ENCODE peak calls at places on chromosome 12, in ten cellular contexts. E is lower lobe of right lung, H is thyroid gland, Y is Karpas-422, A is esophagus squamous epithelium, R is endothelial cell of umbilical vein, D is transverse colon, W is IMR-90, G is neuronal stem cell, C is mammary epithelial cell. Q is an unnamed sample.

GRCh38 chr12:99059824-99060526 is 414.9 kb downstream of the APAF1 start:
- DNase-seq in E (no peak), H (no peak), Y (no peak), A (no peak), R (no peak), D (no peak), W (no peak), G (peak; percentile 12), C (no peak), Q (no peak)

GRCh38 chr12:32084017-32084688 is 22.5 kb upstream of the BICD1 start:
- DNase-seq in E (no peak), H (peak; percentile 29), Y (no peak), A (no peak), R (no peak), D (no peak), W (no peak), G (no peak), C (no peak), Q (no peak)

GRCh38 chr12:132527186-132527882 is 37.4 kb downstream of the FBRSL1 start:
- DNase-seq in E (no peak), H (no peak), Y (no peak), A (no peak), R (no peak), D (no peak), W (no peak), G (no peak), C (no peak), Q (no peak)

GRCh38 chr12:100986595-100987547 is 192.3 kb downstream of the ANO4 start:
- DNase-seq in E (no peak), H (no peak), Y (no peak), A (no peak), R (peak; percentile 2), D (no peak), W (peak; percentile 63), G (no peak), C (no peak), Q (no peak)

GRCh38 chr12:92827836-92828431 is 101.2 kb downstream of the EEA1 start:
- DNase-seq in E (no peak), H (no peak), Y (peak; percentile 74), A (no peak), R (peak; percentile 69), D (peak; percentile 39), W (peak; percentile 49), G (peak; percentile 8), C (peak; percentile 30), Q (no peak)

GRCh38 chr12:74747305-74747704 is 209.7 kb downstream of the ATXN7L3B start:
- DNase-seq in E (no peak), H (no peak), Y (peak; percentile 42), A (no peak), R (no peak), D (no peak), W (peak; percentile 16), G (no peak), C (no peak), Q (no peak)

GRCh38 chr12:116556964-116557706 is 2.0 kb upstream of the MAP1LC3B2 start:
- DNase-seq in E (no peak), H (no peak), Y (no peak), A (no peak), R (no peak), D (no peak), W (peak; percentile 26), G (no peak), C (peak; percentile 31), Q (no peak)

GRCh38 chr12:15875863-15876262 is 6.3 kb upstream of the STRAP start:
- DNase-seq in E (no peak), H (no peak), Y (no peak), A (no peak), R (no peak), D (peak; percentile 66), W (no peak), G (no peak), C (no peak), Q (no peak)

GRCh38 chr12:15280930-15281329 is 41.4 kb upstream of the PTPRO start:
- DNase-seq in E (no peak), H (no peak), Y (no peak), A (no peak), R (no peak), D (no peak), W (no peak), G (no peak), C (no peak), Q (no peak)

GRCh38 chr12:3533703-3534386 is 42.8 kb downstream of the PRMT8 start:
- DNase-seq in E (no peak), H (peak; percentile 87), Y (no peak), A (no peak), R (no peak), D (peak; percentile 18), W (no peak), G (no peak), C (no peak), Q (peak; percentile 59)

GRCh38 chr12:98838282-98838681 is 193.2 kb downstream of the APAF1 start:
- DNase-seq in E (no peak), H (no peak), Y (no peak), A (no peak), R (no peak), D (no peak), W (peak; percentile 2), G (no peak), C (no peak), Q (no peak)

GRCh38 chr12:106145539-106146447 is 7.0 kb upstream of the NUAK1 start:
- DNase-seq in E (no peak), H (peak; percentile 69), Y (no peak), A (no peak), R (peak; percentile 84), D (peak; percentile 74), W (no peak), G (no peak), C (no peak), Q (peak; percentile 56)
- H3K4me3 ChIP-seq in E (no peak overlapping the region), H (no peak overlapping the region), Y (no peak overlapping the region), A (no peak overlapping the region), R (no peak overlapping the region), D (no peak overlapping the region), W (no peak overlapping the region), G (no peak overlapping the region), C (no peak overlapping the region), Q (no peak overlapping the region)

GRCh38 chr12:57473886-57474285 is 5.8 kb downstream of the ARHGAP9 start:
- DNase-seq in E (no peak), H (no peak), Y (no peak), A (no peak), R (no peak), D (no peak), W (no peak), G (no peak), C (no peak), Q (no peak)

GRCh38 chr12:57471661-57472060 is 8.0 kb downstream of the ARHGAP9 start:
- DNase-seq in E (no peak), H (no peak), Y (no peak), A (no peak), R (no peak), D (no peak), W (no peak), G (no peak), C (no peak), Q (no peak)

GRCh38 chr12:57470970-57471656 is 8.6 kb downstream of the ARHGAP9 start:
- DNase-seq in E (no peak), H (no peak), Y (no peak), A (no peak), R (no peak), D (peak; percentile 52), W (no peak), G (no peak), C (no peak), Q (no peak)

GRCh38 chr12:57473392-57473791 is 6.3 kb downstream of the ARHGAP9 start:
- DNase-seq in E (no peak), H (no peak), Y (no peak), A (no peak), R (no peak), D (no peak), W (no peak), G (no peak), C (peak; percentile 35), Q (no peak)

GRCh38 chr12:57472391-57472790 is 7.3 kb downstream of the ARHGAP9 start:
- DNase-seq in E (no peak), H (no peak), Y (no peak), A (no peak), R (no peak), D (no peak), W (no peak), G (no peak), C (no peak), Q (no peak)
- H3K4me1 ChIP-seq in E (peaks cover 19% of the 10 kb centered on the region), H (peaks cover 16% of the 10 kb centered on the region), Y (peaks cover 7% of the 10 kb centered on the region), A (peaks cover 16% of the 10 kb centered on the region), R (peaks cover 5% of the 10 kb centered on the region), D (peaks cover 33% of the 10 kb centered on the region), W (peaks cover 2% of the 10 kb centered on the region), G (peaks cover 5% of the 10 kb centered on the region), C (no peaks in the 10 kb centered on the region), Q (peaks cover 20% of the 10 kb centered on the region)

DNA sequence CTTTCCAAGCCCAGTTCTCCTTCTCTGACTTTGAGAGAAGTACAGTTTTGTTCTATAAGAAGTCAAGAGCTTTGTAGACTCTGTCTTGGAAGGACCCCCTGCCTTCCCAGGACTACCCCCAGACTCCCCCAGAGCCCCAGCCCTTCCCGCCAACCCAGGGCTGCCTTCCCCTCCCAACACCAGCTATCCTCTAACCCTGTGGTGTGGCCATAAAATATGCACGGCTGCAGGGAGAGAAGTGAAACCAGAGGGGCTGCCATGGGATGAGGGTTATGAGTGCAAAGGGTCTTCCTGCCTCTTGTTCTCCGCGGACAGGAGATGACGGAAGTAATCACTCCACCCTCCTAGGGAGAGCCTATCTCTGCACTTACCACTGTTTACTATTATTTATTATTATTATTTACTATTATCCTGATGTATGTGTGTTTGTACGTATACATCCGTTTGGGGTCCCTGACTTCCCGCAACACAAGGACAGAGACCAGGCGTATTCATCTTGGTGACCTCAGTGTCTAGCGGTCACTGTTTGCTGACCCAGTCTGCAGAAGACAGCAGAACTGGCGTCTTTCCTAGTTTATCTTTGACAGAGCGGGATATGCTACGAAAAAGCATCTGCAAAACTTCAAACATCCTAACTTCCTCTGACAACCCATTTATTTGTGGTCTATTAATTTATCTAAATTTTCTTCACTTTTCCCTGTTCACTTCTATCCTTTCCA is 3.5 kb upstream of the SCNN1A start:
- DNase-seq in E (peak; percentile 34), H (no peak), Y (no peak), A (no peak), R (no peak), D (no peak), W (no peak), G (no peak), C (no peak), Q (no peak)
- H3K27ac ChIP-seq in E (peak overlapping the region; percentile 82), H (peak overlapping the region; percentile 97), Y (no peak overlapping the region), A (peak overlapping the region; percentile 92), R (no peak overlapping the region), D (peak overlapping the region; percentile 93), W (no peak overlapping the region), G (no peak overlapping the region), C (no peak overlapping the region), Q (peak overlapping the region; percentile 66)

DNA sequence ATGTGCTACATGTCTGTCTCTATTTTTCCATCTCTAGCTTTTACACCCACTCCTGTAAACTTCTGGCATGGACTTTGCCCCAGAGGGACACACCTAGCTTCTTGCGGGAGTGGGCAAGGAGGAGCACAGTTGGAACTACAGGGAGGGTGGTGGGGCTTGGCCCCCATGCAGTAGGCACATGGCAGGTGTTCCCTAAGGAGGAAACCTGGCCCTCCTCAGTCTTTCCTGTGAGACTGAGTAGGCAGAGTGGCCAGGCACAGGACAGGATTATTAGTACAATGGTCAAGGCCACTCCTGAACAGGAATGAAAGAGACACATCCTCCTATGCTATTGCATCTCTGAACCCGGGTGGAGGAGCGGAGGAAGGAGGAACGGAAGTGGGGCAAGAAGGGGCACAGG is 882 bp downstream of the MYO1A start:
- DNase-seq in E (no peak), H (no peak), Y (no peak), A (no peak), R (no peak), D (peak; percentile 76), W (no peak), G (no peak), C (no peak), Q (no peak)
- H3K4me3 ChIP-seq in E (no peak overlapping the region), H (no peak overlapping the region), Y (no peak overlapping the region), A (no peak overlapping the region), R (no peak overlapping the region), D (no peak overlapping the region), W (no peak overlapping the region), G (no peak overlapping the region), C (no peak overlapping the region), Q (no peak overlapping the region)

Q was measured in left ventricle myocardium inferior.